ENCODE peak calls at places on chromosomes 1 and 21, in four cellular contexts. S, N, I and Y are unnamed samples.

GRCh38 chr21:31766895-31767294 is 35.0 kb upstream of the SCAF4 start:
- DNase-seq in I (no peak), S (no peak), N (no peak), Y (no peak)

GRCh38 chr21:34614443-34614692 is 545 bp downstream of the RCAN1 start:
- DNase-seq in I (no peak), S (no peak), N (no peak), Y (no peak)

GRCh38 chr1:12604114-12604874 is 13.7 kb downstream of the DHRS3 start:
- DNase-seq in S (no peak), N (peak), I (no peak), Y (no peak)

GRCh38 chr1:201945157-201945556 is 1.2 kb downstream of the LMOD1 start:
- DNase-seq in N (no peak), S (no peak), I (no peak), Y (no peak)

GRCh38 chr1:199129247-199129646 is 490.4 kb downstream of the PTPRC start:
- DNase-seq in S (no peak), N (peak), I (no peak), Y (no peak)

GRCh38 chr1:24042375-24042774 is 62.2 kb upstream of the SRSF10 start:
- DNase-seq in S (no peak), N (no peak), I (no peak), Y (no peak)

GRCh38 chr1:39261712-39262221 is 57.3 kb downstream of the MACF1 start:
- DNase-seq in S (no peak), I (no peak), N (no peak), Y (no peak)

GRCh38 chr1:200379431-200379755 is 30.4 kb downstream of the ZNF281 start:
- DNase-seq in S (no peak), I (no peak), N (peak), Y (no peak)

GRCh38 chr1:53627031-53627430 is 111.9 kb downstream of the GLIS1 start:
- DNase-seq in I (peak), S (peak), N (no peak), Y (no peak)

GRCh38 chr1:58409826-58410225 is 136.7 kb downstream of the OMA1 start:
- DNase-seq in I (no peak), S (no peak), N (peak), Y (no peak)

GRCh38 chr1:69611316-69611715 is 43.6 kb downstream of the LRRC7 start:
- DNase-seq in S (no peak), I (no peak), N (peak), Y (no peak)

GRCh38 chr1:238589843-238590435 is 699.2 kb upstream of the ZP4 start:
- DNase-seq in S (no peak), I (no peak), N (no peak), Y (no peak)

GRCh38 chr1:26597629-26598039 is 68.1 kb downstream of the RPS6KA1 start:
- DNase-seq in S (no peak), N (peak), I (no peak), Y (no peak)

GRCh38 chr21:29849735-29850176 is 90.0 kb downstream of the GRIK1 start:
- DNase-seq in S (peak), I (no peak), N (peak), Y (no peak)

GRCh38 chr1:66349277-66349676 is 184.7 kb upstream of the SGIP1 start:
- DNase-seq in I (no peak), S (no peak), N (no peak), Y (no peak)

GRCh38 chr1:2014726-2015382 is 4.3 kb upstream of the GABRD start:
- DNase-seq in N (peak), S (no peak), I (no peak), Y (no peak)

GRCh38 chr1:230425252-230426061 is 675 bp downstream of the PGBD5 start:
- DNase-seq in I (no peak), N (peak), S (no peak), Y (no peak)

GRCh38 chr1:180154325-180155201 is at the start of gene QSOX1:
- DNase-seq in I (peak), S (peak), N (peak), Y (peak)

GRCh38 chr1:247212012-247212411 is 40.2 kb upstream of the ZNF124 start:
- DNase-seq in I (no peak), S (no peak), N (peak), Y (no peak)

GRCh38 chr1:230365723-230366307 is 60.3 kb downstream of the PGBD5 start:
- DNase-seq in N (no peak), S (no peak), I (no peak), Y (no peak)

GRCh38 chr1:13583964-13584791 is 546 bp downstream of the PDPN start:
- DNase-seq in N (no peak), I (peak), S (peak), Y (no peak)

GRCh38 chr1:37476460-37477197 is 2.2 kb downstream of the ZC3H12A start:
- DNase-seq in N (peak), I (no peak), S (peak), Y (no peak)

GRCh38 chr1:35808376-35809155 is 750 bp downstream of the AGO4 start:
- DNase-seq in N (peak), S (peak), I (peak), Y (peak)

GRCh38 chr1:212498243-212498642 is 65.5 kb downstream of the NENF start:
- DNase-seq in S (no peak), I (no peak), N (peak), Y (no peak)

GRCh38 chr21:43654806-43655489 is 4.3 kb downstream of the HSF2BP start:
- DNase-seq in S (no peak), N (peak), I (peak), Y (no peak)